ENCODE peak calls at places on chromosomes 5 and 9, in five cellular contexts. One of them, this sample, is unnamed.

GRCh38 chr5:143064661-143065060 is 294.5 kb downstream of the ARHGAP26 start:
- DNase-seq in NCI-H748 treated with DMSO at 0.1 percent for 48 hours: no peak
- DNase-seq in breast epithelium: no peak
- DNase-seq in WTC11: no peak
- DNase-seq in left ventricle myocardium inferior: no peak
- DNase-seq in this sample: no peak

GRCh38 chr5:126837907-126838539 is 61.1 kb downstream of the LMNB1 start:
- DNase-seq in breast epithelium: no peak
- DNase-seq in WTC11: no peak
- DNase-seq in NCI-H748 treated with DMSO at 0.1 percent for 48 hours: no peak
- DNase-seq in left ventricle myocardium inferior: no peak
- DNase-seq in this sample: no peak

GRCh38 chr5:65261499-65261898 is 220.2 kb downstream of the ADAMTS6 start:
- DNase-seq in left ventricle myocardium inferior: no peak
- DNase-seq in WTC11: no peak
- DNase-seq in breast epithelium: no peak
- DNase-seq in NCI-H748 treated with DMSO at 0.1 percent for 48 hours: no peak
- DNase-seq in this sample: no peak

GRCh38 chr5:135328128-135328687 is 70.8 kb downstream of the MACROH2A1 start:
- DNase-seq in NCI-H748 treated with DMSO at 0.1 percent for 48 hours: no peak
- DNase-seq in breast epithelium: no peak
- DNase-seq in left ventricle myocardium inferior: no peak
- DNase-seq in WTC11: no peak
- DNase-seq in this sample: no peak

GRCh38 chr9:71985070-71985956 is 73.9 kb downstream of the C9orf85 start:
- DNase-seq in NCI-H748 treated with DMSO at 0.1 percent for 48 hours: no peak
- DNase-seq in WTC11: no peak
- DNase-seq in left ventricle myocardium inferior: no peak
- DNase-seq in breast epithelium: no peak
- DNase-seq in this sample: no peak

GRCh38 chr9:14313951-14314423 is at the start of gene NFIB:
- DNase-seq in breast epithelium: no peak
- DNase-seq in WTC11: peak
- DNase-seq in left ventricle myocardium inferior: peak
- DNase-seq in NCI-H748 treated with DMSO at 0.1 percent for 48 hours: no peak
- DNase-seq in this sample: no peak

GRCh38 chr5:173880306-173880985 is 7.7 kb upstream of the CPEB4 start:
- DNase-seq in left ventricle myocardium inferior: no peak
- DNase-seq in breast epithelium: no peak
- DNase-seq in WTC11: no peak
- DNase-seq in NCI-H748 treated with DMSO at 0.1 percent for 48 hours: no peak
- DNase-seq in this sample: peak

GRCh38 chr5:149387081-149387611 is 8.1 kb upstream of the IL17B start:
- DNase-seq in left ventricle myocardium inferior: no peak
- DNase-seq in NCI-H748 treated with DMSO at 0.1 percent for 48 hours: no peak
- DNase-seq in WTC11: no peak
- DNase-seq in breast epithelium: no peak
- DNase-seq in this sample: peak

GRCh38 chr5:123949043-123949804 is 437.2 kb downstream of the CSNK1G3 start:
- DNase-seq in breast epithelium: no peak
- DNase-seq in WTC11: no peak
- DNase-seq in left ventricle myocardium inferior: no peak
- DNase-seq in NCI-H748 treated with DMSO at 0.1 percent for 48 hours: no peak
- DNase-seq in this sample: no peak

GRCh38 chr5:34538026-34538672 is 118.0 kb upstream of the RAI14 start:
- DNase-seq in left ventricle myocardium inferior: no peak
- DNase-seq in breast epithelium: no peak
- DNase-seq in NCI-H748 treated with DMSO at 0.1 percent for 48 hours: no peak
- DNase-seq in WTC11: no peak
- DNase-seq in this sample: no peak

GRCh38 chr9:135137398-135137832 is 49.9 kb downstream of the OLFM1 start:
- DNase-seq in NCI-H748 treated with DMSO at 0.1 percent for 48 hours: peak
- DNase-seq in breast epithelium: no peak
- DNase-seq in WTC11: no peak
- DNase-seq in left ventricle myocardium inferior: no peak
- DNase-seq in this sample: no peak

GRCh38 chr5:32767948-32768427 is 56.9 kb downstream of the NPR3 start:
- DNase-seq in WTC11: no peak
- DNase-seq in left ventricle myocardium inferior: no peak
- DNase-seq in breast epithelium: no peak
- DNase-seq in NCI-H748 treated with DMSO at 0.1 percent for 48 hours: no peak
- DNase-seq in this sample: no peak

GRCh38 chr9:4117835-4118610 is 181.8 kb downstream of the GLIS3 start:
- DNase-seq in left ventricle myocardium inferior: no peak
- DNase-seq in WTC11: peak
- DNase-seq in breast epithelium: no peak
- DNase-seq in NCI-H748 treated with DMSO at 0.1 percent for 48 hours: no peak
- DNase-seq in this sample: no peak

GRCh38 chr5:37833990-37834389 is 5.9 kb downstream of the GDNF start:
- DNase-seq in NCI-H748 treated with DMSO at 0.1 percent for 48 hours: no peak
- DNase-seq in left ventricle myocardium inferior: no peak
- DNase-seq in breast epithelium: no peak
- DNase-seq in WTC11: no peak
- DNase-seq in this sample: no peak

GRCh38 chr9:128027166-128027539 is 40.0 kb downstream of the NAIF1 start:
- DNase-seq in NCI-H748 treated with DMSO at 0.1 percent for 48 hours: no peak
- DNase-seq in WTC11: no peak
- DNase-seq in breast epithelium: no peak
- DNase-seq in left ventricle myocardium inferior: no peak
- DNase-seq in this sample: no peak

GRCh38 chr9:30160570-30160969 is 2223.9 kb upstream of the ACO1 start:
- DNase-seq in NCI-H748 treated with DMSO at 0.1 percent for 48 hours: no peak
- DNase-seq in left ventricle myocardium inferior: no peak
- DNase-seq in breast epithelium: no peak
- DNase-seq in WTC11: no peak
- DNase-seq in this sample: no peak

GRCh38 chr5:112779531-112779930 is 41.8 kb downstream of the APC start:
- DNase-seq in left ventricle myocardium inferior: no peak
- DNase-seq in breast epithelium: no peak
- DNase-seq in NCI-H748 treated with DMSO at 0.1 percent for 48 hours: no peak
- DNase-seq in WTC11: no peak
- DNase-seq in this sample: peak

This sample was measured in BJ.